ENCODE peak calls at places on chromosomes 5 and 9, in seven cellular contexts. One of them, this sample, is unnamed. For H3K9me3, the result is how much of the 10 kb centered on the place peaks cover.

GRCh38 chr5:136198453-136198852 is 5.5 kb upstream of the SMIM32 start:
- DNase-seq in CD8-positive, alpha-beta T cell: no peak
- DNase-seq in sigmoid colon: no peak
- DNase-seq in IMR-90: no peak
- DNase-seq in ascending aorta: peak
- DNase-seq in CD4-positive, alpha-beta memory T cell: no peak
- DNase-seq in A549: no peak
- DNase-seq in this sample: no peak

GRCh38 chr9:85726737-85727136 is 15.0 kb downstream of the AGTPBP1 start:
- DNase-seq in CD4-positive, alpha-beta memory T cell: no peak
- DNase-seq in A549: no peak
- DNase-seq in ascending aorta: no peak
- DNase-seq in IMR-90: no peak
- DNase-seq in CD8-positive, alpha-beta T cell: no peak
- DNase-seq in sigmoid colon: no peak
- DNase-seq in this sample: no peak

GRCh38 chr5:127981498-127981897 is 102.1 kb upstream of the SLC12A2 start:
- DNase-seq in CD8-positive, alpha-beta T cell: no peak
- DNase-seq in ascending aorta: no peak
- DNase-seq in sigmoid colon: no peak
- DNase-seq in A549: no peak
- DNase-seq in CD4-positive, alpha-beta memory T cell: no peak
- DNase-seq in IMR-90: no peak
- DNase-seq in this sample: no peak

GRCh38 chr5:80503641-80504040 is 15.7 kb downstream of the FAM151B start:
- DNase-seq in IMR-90: no peak
- DNase-seq in A549: no peak
- DNase-seq in CD8-positive, alpha-beta T cell: no peak
- DNase-seq in CD4-positive, alpha-beta memory T cell: no peak
- DNase-seq in ascending aorta: no peak
- DNase-seq in sigmoid colon: no peak
- DNase-seq in this sample: no peak

GRCh38 chr9:37650873-37651768 is at the start of gene FRMPD1:
- DNase-seq in sigmoid colon: peak
- DNase-seq in IMR-90: peak
- DNase-seq in A549: peak
- DNase-seq in CD8-positive, alpha-beta T cell: peak
- DNase-seq in CD4-positive, alpha-beta memory T cell: peak
- DNase-seq in ascending aorta: peak
- DNase-seq in this sample: peak

GRCh38 chr9:87556821-87557220 is 59.2 kb downstream of the DAPK1 start:
- DNase-seq in CD4-positive, alpha-beta memory T cell: no peak
- DNase-seq in sigmoid colon: no peak
- DNase-seq in ascending aorta: no peak
- DNase-seq in CD8-positive, alpha-beta T cell: no peak
- DNase-seq in IMR-90: no peak
- DNase-seq in A549: no peak
- DNase-seq in this sample: no peak

GRCh38 chr9:134492281-134492691 is 149.3 kb upstream of the COL5A1 start:
- DNase-seq in CD4-positive, alpha-beta memory T cell: no peak
- DNase-seq in sigmoid colon: peak
- DNase-seq in IMR-90: peak
- DNase-seq in ascending aorta: peak
- DNase-seq in CD8-positive, alpha-beta T cell: no peak
- DNase-seq in A549: no peak
- DNase-seq in this sample: no peak

GRCh38 chr5:147963948-147964693 is 57.8 kb upstream of the C5orf46 start:
- DNase-seq in CD4-positive, alpha-beta memory T cell: no peak
- DNase-seq in CD8-positive, alpha-beta T cell: no peak
- DNase-seq in IMR-90: no peak
- DNase-seq in A549: no peak
- DNase-seq in ascending aorta: no peak
- DNase-seq in sigmoid colon: no peak
- DNase-seq in this sample: no peak

GRCh38 chr5:27015758-27016157 is 22.6 kb downstream of the CDH9 start:
- DNase-seq in A549: no peak
- DNase-seq in IMR-90: no peak
- DNase-seq in CD8-positive, alpha-beta T cell: no peak
- DNase-seq in CD4-positive, alpha-beta memory T cell: no peak
- DNase-seq in sigmoid colon: no peak
- DNase-seq in ascending aorta: no peak
- DNase-seq in this sample: no peak

GRCh38 chr5:72138943-72139467 is 31.7 kb downstream of the MAP1B start:
- DNase-seq in IMR-90: peak
- DNase-seq in sigmoid colon: no peak
- DNase-seq in CD4-positive, alpha-beta memory T cell: no peak
- DNase-seq in ascending aorta: no peak
- DNase-seq in A549: no peak
- DNase-seq in CD8-positive, alpha-beta T cell: no peak
- DNase-seq in this sample: no peak

GRCh38 chr9:128215491-128216404 is 12.6 kb downstream of the DNM1 start:
- DNase-seq in IMR-90: peak
- DNase-seq in sigmoid colon: peak
- DNase-seq in CD4-positive, alpha-beta memory T cell: no peak
- DNase-seq in A549: no peak
- DNase-seq in ascending aorta: no peak
- DNase-seq in CD8-positive, alpha-beta T cell: no peak
- DNase-seq in this sample: no peak

GRCh38 chr5:81854915-81855314 is 104.0 kb upstream of the SSBP2 start:
- DNase-seq in CD4-positive, alpha-beta memory T cell: no peak
- DNase-seq in ascending aorta: no peak
- DNase-seq in IMR-90: no peak
- DNase-seq in CD8-positive, alpha-beta T cell: no peak
- DNase-seq in A549: no peak
- DNase-seq in sigmoid colon: no peak
- DNase-seq in this sample: no peak

GRCh38 chr5:56515011-56515410 is 281.9 kb upstream of the ANKRD55 start:
- DNase-seq in CD4-positive, alpha-beta memory T cell: no peak
- DNase-seq in A549: no peak
- DNase-seq in CD8-positive, alpha-beta T cell: no peak
- DNase-seq in sigmoid colon: no peak
- DNase-seq in ascending aorta: no peak
- DNase-seq in IMR-90: no peak
- DNase-seq in this sample: no peak

GRCh38 chr9:18720691-18721090 is 246.7 kb downstream of the ADAMTSL1 start:
- DNase-seq in CD8-positive, alpha-beta T cell: no peak
- DNase-seq in CD4-positive, alpha-beta memory T cell: no peak
- DNase-seq in sigmoid colon: no peak
- DNase-seq in IMR-90: peak
- DNase-seq in A549: no peak
- DNase-seq in ascending aorta: no peak
- DNase-seq in this sample: no peak

GRCh38 chr5:61805101-61805500 is 473.0 kb downstream of the ZSWIM6 start:
- DNase-seq in A549: peak
- DNase-seq in CD8-positive, alpha-beta T cell: no peak
- DNase-seq in IMR-90: peak
- DNase-seq in CD4-positive, alpha-beta memory T cell: no peak
- DNase-seq in ascending aorta: no peak
- DNase-seq in sigmoid colon: no peak
- DNase-seq in this sample: no peak

GRCh38 chr5:50292735-50293394 is 148.2 kb downstream of the EMB start:
- DNase-seq in IMR-90: no peak
- DNase-seq in CD8-positive, alpha-beta T cell: no peak
- DNase-seq in sigmoid colon: no peak
- DNase-seq in A549: no peak
- DNase-seq in ascending aorta: no peak
- DNase-seq in CD4-positive, alpha-beta memory T cell: no peak
- DNase-seq in this sample: no peak
- H3K9me3 ChIP-seq in IMR-90: under half
- H3K9me3 ChIP-seq in CD8-positive, alpha-beta T cell: under half
- H3K9me3 ChIP-seq in sigmoid colon: under half
- H3K9me3 ChIP-seq in A549: under half
- H3K9me3 ChIP-seq in ascending aorta: under half
- H3K9me3 ChIP-seq in CD4-positive, alpha-beta memory T cell: under half
- H3K9me3 ChIP-seq in this sample: under half

GRCh38 chr5:178711572-178711971 is 18.9 kb downstream of the ZNF354A start:
- DNase-seq in CD8-positive, alpha-beta T cell: no peak
- DNase-seq in CD4-positive, alpha-beta memory T cell: no peak
- DNase-seq in IMR-90: no peak
- DNase-seq in A549: no peak
- DNase-seq in ascending aorta: no peak
- DNase-seq in sigmoid colon: no peak
- DNase-seq in this sample: no peak
- H3K9me3 ChIP-seq in CD8-positive, alpha-beta T cell: half or more
- H3K9me3 ChIP-seq in CD4-positive, alpha-beta memory T cell: under half
- H3K9me3 ChIP-seq in IMR-90: half or more
- H3K9me3 ChIP-seq in A549: half or more
- H3K9me3 ChIP-seq in ascending aorta: half or more
- H3K9me3 ChIP-seq in sigmoid colon: half or more
- H3K9me3 ChIP-seq in this sample: under half

DNA sequence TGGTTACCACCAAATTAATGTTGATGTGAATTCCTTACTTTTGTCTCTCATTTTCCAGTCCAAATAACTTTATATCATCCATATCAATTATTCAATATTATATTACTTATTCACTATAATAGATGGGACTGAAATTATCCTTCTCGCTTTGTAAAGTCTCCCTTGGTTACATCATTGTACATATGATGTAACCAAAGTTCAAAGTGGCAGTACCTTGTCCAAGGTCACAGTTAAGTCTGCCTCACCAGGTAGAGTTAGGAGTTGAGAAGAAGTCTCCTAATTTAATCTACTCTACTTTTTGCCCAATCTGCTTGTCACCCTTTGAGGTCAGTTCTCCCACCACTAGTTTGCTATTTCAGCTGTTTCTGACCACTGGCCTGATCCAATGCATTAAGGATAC is 83.7 kb upstream of the CLINT1 start:
- DNase-seq in ascending aorta: no peak
- DNase-seq in CD4-positive, alpha-beta memory T cell: no peak
- DNase-seq in A549: no peak
- DNase-seq in sigmoid colon: no peak
- DNase-seq in IMR-90: no peak
- DNase-seq in CD8-positive, alpha-beta T cell: no peak
- DNase-seq in this sample: no peak
- H3K9me3 ChIP-seq in ascending aorta: under half
- H3K9me3 ChIP-seq in CD4-positive, alpha-beta memory T cell: under half
- H3K9me3 ChIP-seq in A549: under half
- H3K9me3 ChIP-seq in sigmoid colon: under half
- H3K9me3 ChIP-seq in IMR-90: under half
- H3K9me3 ChIP-seq in CD8-positive, alpha-beta T cell: under half
- H3K9me3 ChIP-seq in this sample: under half

GRCh38 chr5:165617491-165617890 is 2112.1 kb downstream of the MAT2B start:
- DNase-seq in sigmoid colon: no peak
- DNase-seq in A549: no peak
- DNase-seq in CD8-positive, alpha-beta T cell: no peak
- DNase-seq in CD4-positive, alpha-beta memory T cell: no peak
- DNase-seq in IMR-90: peak
- DNase-seq in ascending aorta: no peak
- DNase-seq in this sample: no peak
- H3K9me3 ChIP-seq in sigmoid colon: under half
- H3K9me3 ChIP-seq in A549: under half
- H3K9me3 ChIP-seq in CD8-positive, alpha-beta T cell: under half
- H3K9me3 ChIP-seq in CD4-positive, alpha-beta memory T cell: under half
- H3K9me3 ChIP-seq in IMR-90: under half
- H3K9me3 ChIP-seq in ascending aorta: under half
- H3K9me3 ChIP-seq in this sample: under half

This sample was measured in T-helper 17 cell.